ENCODE peak calls at places on chromosomes 5 and 9, in nine cellular contexts. One of them, this sample, is unnamed.

GRCh38 chr9:136849960-136850865 is 1.0 kb downstream of the PHPT1 start:
- DNase-seq in fibroblast of the aortic adventitia: no peak
- DNase-seq in heart left ventricle: no peak
- DNase-seq in GM06990: no peak
- DNase-seq in OCI-LY7: no peak
- DNase-seq in transverse colon: no peak
- DNase-seq in uterus: no peak
- DNase-seq in dorsolateral prefrontal cortex: no peak
- DNase-seq in Jurkat, Clone E6-1: no peak
- DNase-seq in this sample: peak

GRCh38 chr5:72093231-72093630 is 14.0 kb upstream of the MAP1B start:
- DNase-seq in Jurkat, Clone E6-1: no peak
- DNase-seq in dorsolateral prefrontal cortex: no peak
- DNase-seq in fibroblast of the aortic adventitia: peak
- DNase-seq in transverse colon: no peak
- DNase-seq in GM06990: no peak
- DNase-seq in uterus: no peak
- DNase-seq in OCI-LY7: no peak
- DNase-seq in heart left ventricle: no peak
- DNase-seq in this sample: no peak

GRCh38 chr9:116337015-116337414 is 183.4 kb downstream of the PAPPA start:
- DNase-seq in heart left ventricle: no peak
- DNase-seq in dorsolateral prefrontal cortex: no peak
- DNase-seq in uterus: no peak
- DNase-seq in transverse colon: no peak
- DNase-seq in OCI-LY7: no peak
- DNase-seq in Jurkat, Clone E6-1: no peak
- DNase-seq in GM06990: no peak
- DNase-seq in fibroblast of the aortic adventitia: peak
- DNase-seq in this sample: no peak

GRCh38 chr9:34332370-34332964 is 3.1 kb downstream of the NUDT2 start:
- DNase-seq in fibroblast of the aortic adventitia: peak
- DNase-seq in GM06990: no peak
- DNase-seq in Jurkat, Clone E6-1: peak
- DNase-seq in dorsolateral prefrontal cortex: no peak
- DNase-seq in heart left ventricle: no peak
- DNase-seq in uterus: no peak
- DNase-seq in OCI-LY7: peak
- DNase-seq in transverse colon: no peak
- DNase-seq in this sample: no peak

GRCh38 chr5:140372971-140373487 is 13.0 kb downstream of the SLC4A9 start:
- DNase-seq in dorsolateral prefrontal cortex: peak
- DNase-seq in OCI-LY7: peak
- DNase-seq in transverse colon: peak
- DNase-seq in Jurkat, Clone E6-1: no peak
- DNase-seq in GM06990: no peak
- DNase-seq in heart left ventricle: peak
- DNase-seq in uterus: peak
- DNase-seq in fibroblast of the aortic adventitia: peak
- DNase-seq in this sample: no peak

GRCh38 chr5:84411832-84412605 is 27.3 kb upstream of the EDIL3 start:
- DNase-seq in Jurkat, Clone E6-1: no peak
- DNase-seq in heart left ventricle: no peak
- DNase-seq in dorsolateral prefrontal cortex: no peak
- DNase-seq in uterus: no peak
- DNase-seq in fibroblast of the aortic adventitia: peak
- DNase-seq in OCI-LY7: no peak
- DNase-seq in GM06990: no peak
- DNase-seq in transverse colon: no peak
- DNase-seq in this sample: no peak

GRCh38 chr5:119537704-119538103 is 85.4 kb downstream of the HSD17B4 start:
- DNase-seq in uterus: no peak
- DNase-seq in Jurkat, Clone E6-1: no peak
- DNase-seq in OCI-LY7: no peak
- DNase-seq in GM06990: peak
- DNase-seq in fibroblast of the aortic adventitia: peak
- DNase-seq in heart left ventricle: no peak
- DNase-seq in transverse colon: no peak
- DNase-seq in dorsolateral prefrontal cortex: no peak
- DNase-seq in this sample: no peak

GRCh38 chr9:75664597-75664996 is 225.9 kb upstream of the PCSK5 start:
- DNase-seq in Jurkat, Clone E6-1: no peak
- DNase-seq in uterus: no peak
- DNase-seq in OCI-LY7: no peak
- DNase-seq in dorsolateral prefrontal cortex: no peak
- DNase-seq in fibroblast of the aortic adventitia: no peak
- DNase-seq in heart left ventricle: no peak
- DNase-seq in GM06990: no peak
- DNase-seq in transverse colon: no peak
- DNase-seq in this sample: no peak

GRCh38 chr9:84146893-84147705 is 166.5 kb downstream of the RMI1 start:
- DNase-seq in uterus: no peak
- DNase-seq in heart left ventricle: no peak
- DNase-seq in GM06990: no peak
- DNase-seq in transverse colon: no peak
- DNase-seq in OCI-LY7: no peak
- DNase-seq in dorsolateral prefrontal cortex: no peak
- DNase-seq in fibroblast of the aortic adventitia: no peak
- DNase-seq in Jurkat, Clone E6-1: no peak
- DNase-seq in this sample: no peak

GRCh38 chr9:130465383-130466096 is 20.8 kb downstream of the ASS1 start:
- DNase-seq in heart left ventricle: no peak
- DNase-seq in OCI-LY7: no peak
- DNase-seq in uterus: no peak
- DNase-seq in GM06990: no peak
- DNase-seq in Jurkat, Clone E6-1: no peak
- DNase-seq in transverse colon: no peak
- DNase-seq in fibroblast of the aortic adventitia: no peak
- DNase-seq in dorsolateral prefrontal cortex: no peak
- DNase-seq in this sample: no peak

GRCh38 chr9:136090060-136090735 is 4.9 kb downstream of the NACC2 start:
- DNase-seq in fibroblast of the aortic adventitia: no peak
- DNase-seq in OCI-LY7: no peak
- DNase-seq in heart left ventricle: peak
- DNase-seq in dorsolateral prefrontal cortex: no peak
- DNase-seq in transverse colon: no peak
- DNase-seq in GM06990: no peak
- DNase-seq in uterus: no peak
- DNase-seq in Jurkat, Clone E6-1: no peak
- DNase-seq in this sample: no peak

GRCh38 chr5:17314907-17315471 is 97.6 kb downstream of the BASP1 start:
- DNase-seq in dorsolateral prefrontal cortex: no peak
- DNase-seq in heart left ventricle: no peak
- DNase-seq in fibroblast of the aortic adventitia: peak
- DNase-seq in OCI-LY7: peak
- DNase-seq in transverse colon: no peak
- DNase-seq in Jurkat, Clone E6-1: peak
- DNase-seq in GM06990: peak
- DNase-seq in uterus: no peak
- DNase-seq in this sample: no peak
- H3K4me3 ChIP-seq in dorsolateral prefrontal cortex: no peak
- H3K4me3 ChIP-seq in heart left ventricle: no peak
- H3K4me3 ChIP-seq in fibroblast of the aortic adventitia: no peak
- H3K4me3 ChIP-seq in OCI-LY7: peak
- H3K4me3 ChIP-seq in transverse colon: no peak
- H3K4me3 ChIP-seq in Jurkat, Clone E6-1: no peak
- H3K4me3 ChIP-seq in GM06990: no peak
- H3K4me3 ChIP-seq in uterus: no peak
- H3K4me3 ChIP-seq in this sample: no peak

GRCh38 chr5:149414405-149415244 is 35.5 kb upstream of the IL17B start:
- DNase-seq in transverse colon: no peak
- DNase-seq in dorsolateral prefrontal cortex: no peak
- DNase-seq in OCI-LY7: no peak
- DNase-seq in fibroblast of the aortic adventitia: peak
- DNase-seq in heart left ventricle: peak
- DNase-seq in Jurkat, Clone E6-1: no peak
- DNase-seq in GM06990: no peak
- DNase-seq in uterus: peak
- DNase-seq in this sample: no peak
- H3K4me3 ChIP-seq in transverse colon: no peak
- H3K4me3 ChIP-seq in dorsolateral prefrontal cortex: no peak
- H3K4me3 ChIP-seq in OCI-LY7: no peak
- H3K4me3 ChIP-seq in fibroblast of the aortic adventitia: no peak
- H3K4me3 ChIP-seq in heart left ventricle: peak
- H3K4me3 ChIP-seq in Jurkat, Clone E6-1: no peak
- H3K4me3 ChIP-seq in GM06990: no peak
- H3K4me3 ChIP-seq in uterus: peak
- H3K4me3 ChIP-seq in this sample: no peak

DNA sequence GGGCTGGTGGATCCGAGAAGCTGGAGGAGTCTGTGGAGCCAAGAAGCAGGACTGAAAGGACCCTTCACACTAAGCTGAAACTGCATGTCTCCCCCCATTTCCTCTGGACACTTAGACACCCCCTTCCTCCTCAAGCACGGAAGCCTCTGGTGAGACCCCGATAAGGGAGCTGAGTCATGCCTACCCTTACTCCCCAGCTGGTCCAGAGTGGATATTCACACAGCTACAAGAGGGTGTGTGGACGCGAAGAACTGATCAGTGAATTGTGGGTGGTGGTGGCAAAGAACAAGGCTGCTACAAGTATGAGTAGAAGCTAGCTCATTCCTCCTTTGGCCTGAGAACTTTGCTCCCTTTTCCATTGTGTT is 4.3 kb downstream of the TLN1 start:
- DNase-seq in transverse colon: no peak
- DNase-seq in GM06990: no peak
- DNase-seq in uterus: no peak
- DNase-seq in dorsolateral prefrontal cortex: no peak
- DNase-seq in Jurkat, Clone E6-1: no peak
- DNase-seq in fibroblast of the aortic adventitia: no peak
- DNase-seq in OCI-LY7: no peak
- DNase-seq in heart left ventricle: peak
- DNase-seq in this sample: no peak
- H3K4me3 ChIP-seq in transverse colon: no peak
- H3K4me3 ChIP-seq in GM06990: peak
- H3K4me3 ChIP-seq in uterus: peak
- H3K4me3 ChIP-seq in dorsolateral prefrontal cortex: peak
- H3K4me3 ChIP-seq in Jurkat, Clone E6-1: no peak
- H3K4me3 ChIP-seq in fibroblast of the aortic adventitia: peak
- H3K4me3 ChIP-seq in OCI-LY7: peak
- H3K4me3 ChIP-seq in heart left ventricle: peak
- H3K4me3 ChIP-seq in this sample: peak

GRCh38 chr9:93466416-93467061 is 13.2 kb upstream of the FAM120AOS start:
- DNase-seq in Jurkat, Clone E6-1: no peak
- DNase-seq in OCI-LY7: no peak
- DNase-seq in GM06990: no peak
- DNase-seq in heart left ventricle: no peak
- DNase-seq in dorsolateral prefrontal cortex: no peak
- DNase-seq in transverse colon: no peak
- DNase-seq in uterus: no peak
- DNase-seq in fibroblast of the aortic adventitia: no peak
- DNase-seq in this sample: no peak
- H3K4me3 ChIP-seq in Jurkat, Clone E6-1: no peak
- H3K4me3 ChIP-seq in OCI-LY7: peak
- H3K4me3 ChIP-seq in GM06990: peak
- H3K4me3 ChIP-seq in heart left ventricle: no peak
- H3K4me3 ChIP-seq in dorsolateral prefrontal cortex: no peak
- H3K4me3 ChIP-seq in transverse colon: no peak
- H3K4me3 ChIP-seq in uterus: no peak
- H3K4me3 ChIP-seq in fibroblast of the aortic adventitia: no peak
- H3K4me3 ChIP-seq in this sample: no peak

GRCh38 chr5:1445313-1445894 is at the start of gene SLC6A3:
- DNase-seq in transverse colon: peak
- DNase-seq in uterus: no peak
- DNase-seq in fibroblast of the aortic adventitia: no peak
- DNase-seq in Jurkat, Clone E6-1: no peak
- DNase-seq in heart left ventricle: no peak
- DNase-seq in dorsolateral prefrontal cortex: no peak
- DNase-seq in OCI-LY7: no peak
- DNase-seq in GM06990: no peak
- DNase-seq in this sample: peak

GRCh38 chr5:1444361-1445189 is 665 bp downstream of the SLC6A3 start:
- DNase-seq in heart left ventricle: no peak
- DNase-seq in uterus: no peak
- DNase-seq in fibroblast of the aortic adventitia: no peak
- DNase-seq in OCI-LY7: no peak
- DNase-seq in Jurkat, Clone E6-1: no peak
- DNase-seq in GM06990: no peak
- DNase-seq in transverse colon: no peak
- DNase-seq in dorsolateral prefrontal cortex: no peak
- DNase-seq in this sample: peak

GRCh38 chr5:1447772-1448361 is 2.6 kb upstream of the SLC6A3 start:
- DNase-seq in GM06990: no peak
- DNase-seq in transverse colon: no peak
- DNase-seq in uterus: no peak
- DNase-seq in fibroblast of the aortic adventitia: no peak
- DNase-seq in Jurkat, Clone E6-1: peak
- DNase-seq in dorsolateral prefrontal cortex: no peak
- DNase-seq in heart left ventricle: no peak
- DNase-seq in OCI-LY7: no peak
- DNase-seq in this sample: peak

GRCh38 chr5:1446602-1447343 is 1.5 kb upstream of the SLC6A3 start:
- DNase-seq in OCI-LY7: no peak
- DNase-seq in heart left ventricle: no peak
- DNase-seq in Jurkat, Clone E6-1: no peak
- DNase-seq in GM06990: no peak
- DNase-seq in uterus: no peak
- DNase-seq in dorsolateral prefrontal cortex: no peak
- DNase-seq in fibroblast of the aortic adventitia: no peak
- DNase-seq in transverse colon: no peak
- DNase-seq in this sample: peak

DNA sequence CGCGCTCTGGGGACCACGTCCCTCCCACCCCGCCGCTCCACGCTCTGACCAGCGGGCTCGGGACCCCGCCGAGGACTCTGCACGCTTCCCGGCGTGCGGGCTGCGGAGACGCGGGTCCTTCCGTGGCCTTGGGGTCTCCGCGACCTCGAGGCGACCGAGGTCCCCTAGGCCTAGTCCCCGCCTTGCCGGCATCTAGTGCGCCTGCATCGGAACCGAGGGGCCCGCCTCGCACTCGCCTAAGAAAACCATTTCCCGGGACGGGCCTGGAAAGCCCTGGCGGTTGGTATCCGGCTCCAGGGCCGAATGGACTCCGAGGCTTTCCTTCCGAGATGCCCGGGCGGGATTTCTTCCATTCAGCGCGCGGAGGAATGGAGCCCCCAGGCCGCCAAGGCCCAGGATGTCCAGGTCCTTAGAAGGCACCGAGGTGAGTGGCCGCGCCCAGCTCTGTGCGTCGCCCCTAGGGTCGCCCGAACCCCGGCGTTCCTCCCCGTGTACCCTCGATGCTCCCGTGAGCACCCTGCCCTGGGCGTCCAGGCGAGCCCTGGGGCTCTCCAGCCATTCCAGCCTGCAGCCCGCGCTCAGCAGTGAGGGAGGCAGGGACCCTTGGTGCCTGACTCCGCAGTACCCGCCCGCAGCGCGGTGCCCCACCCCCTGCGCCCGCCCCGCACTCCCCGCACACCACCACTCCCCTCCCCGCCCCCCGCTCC is 808 bp upstream of the SLC6A3 start:
- DNase-seq in OCI-LY7: no peak
- DNase-seq in Jurkat, Clone E6-1: no peak
- DNase-seq in GM06990: no peak
- DNase-seq in transverse colon: no peak
- DNase-seq in dorsolateral prefrontal cortex: no peak
- DNase-seq in heart left ventricle: no peak
- DNase-seq in fibroblast of the aortic adventitia: no peak
- DNase-seq in uterus: no peak
- DNase-seq in this sample: peak
- H3K4me3 ChIP-seq in OCI-LY7: no peak
- H3K4me3 ChIP-seq in Jurkat, Clone E6-1: no peak
- H3K4me3 ChIP-seq in GM06990: no peak
- H3K4me3 ChIP-seq in transverse colon: no peak
- H3K4me3 ChIP-seq in dorsolateral prefrontal cortex: no peak
- H3K4me3 ChIP-seq in heart left ventricle: no peak
- H3K4me3 ChIP-seq in fibroblast of the aortic adventitia: no peak
- H3K4me3 ChIP-seq in uterus: no peak
- H3K4me3 ChIP-seq in this sample: no peak